ENCODE peak calls at places on chromosomes 12 and 14, in five cellular contexts. Y is GOT3; Q is colonic mucosa; J is activated CD4-positive, alpha-beta T cell treated with anti-CD3 and anti-CD28 coated beads for 24 hours; E is amygdala. V is an unnamed sample.

GRCh38 chr14:51544901-51545300 is 106.8 kb upstream of the FRMD6 start:
- DNase-seq in E (no peak), J (no peak), Q (no peak), Y (no peak), V (no peak)

GRCh38 chr14:73491977-73492552 is 1.3 kb downstream of the RIOX1 start:
- DNase-seq in Y (no peak), Q (no peak), J (no peak), E (no peak), V (no peak)

GRCh38 chr12:103928736-103929050 is 1.5 kb upstream of the HSP90B1 start:
- DNase-seq in J (peak; percentile 28), E (no peak), Y (no peak), Q (peak; percentile 68), V (peak; percentile 24)

GRCh38 chr14:80664576-80664975 is 277.0 kb downstream of the CEP128 start:
- DNase-seq in E (no peak), Y (no peak), Q (no peak), J (no peak), V (no peak)

GRCh38 chr14:71193663-71194062 is 286.4 kb downstream of the PCNX1 start:
- DNase-seq in J (no peak), Y (no peak), E (no peak), Q (no peak), V (no peak)

GRCh38 chr14:70642313-70643235 is 858 bp downstream of the TTC9 start:
- DNase-seq in Y (no peak), J (peak; percentile 20), Q (no peak), E (no peak), V (no peak)

GRCh38 chr14:93676416-93676958 is 111.8 kb downstream of the PRIMA1 start:
- DNase-seq in Q (no peak), E (no peak), J (no peak), Y (no peak), V (no peak)

GRCh38 chr14:95236221-95236620 is 78.9 kb upstream of the DICER1 start:
- DNase-seq in Q (no peak), Y (no peak), J (no peak), E (no peak), V (no peak)

GRCh38 chr12:110600254-110600653 is 13.7 kb upstream of the TCTN1 start:
- DNase-seq in E (no peak), J (no peak), Y (no peak), Q (no peak), V (peak; percentile 82)

GRCh38 chr14:100067971-100068959 is 3.0 kb downstream of the EVL start:
- DNase-seq in J (peak; percentile 84), Q (peak; percentile 34), Y (no peak), E (peak; percentile 27), V (peak; percentile 65)

GRCh38 chr12:40098406-40099145 is 7.3 kb downstream of the SLC2A13 start:
- DNase-seq in Y (no peak), E (no peak), J (no peak), Q (no peak), V (no peak)

GRCh38 chr12:93879476-93880376 is 202.6 kb downstream of the CRADD start:
- DNase-seq in Y (no peak), J (no peak), E (no peak), Q (peak; percentile 15), V (no peak)

GRCh38 chr12:21169878-21170472 is 39.0 kb downstream of the SLCO1B1 start:
- DNase-seq in J (peak; percentile 17), E (no peak), Q (peak; percentile 50), Y (peak; percentile 19), V (peak; percentile 22)

GRCh38 chr14:71703477-71703876 is 228.8 kb upstream of the RGS6 start:
- DNase-seq in Y (no peak), E (peak; percentile 38), Q (no peak), J (no peak), V (no peak)

GRCh38 chr12:111436266-111436665 is 30.5 kb downstream of the SH2B3 start:
- DNase-seq in J (no peak), Y (no peak), E (no peak), Q (no peak), V (no peak)

GRCh38 chr14:71070169-71070568 is 162.9 kb downstream of the PCNX1 start:
- DNase-seq in Y (no peak), J (no peak), Q (no peak), E (no peak), V (no peak)

GRCh38 chr12:52692253-52692652 is 11.1 kb downstream of the KRT77 start:
- DNase-seq in E (no peak), J (no peak), Q (no peak), Y (no peak), V (no peak)

GRCh38 chr12:104673294-104674062 is 216.7 kb downstream of the CHST11 start:
- DNase-seq in Q (no peak), Y (no peak), E (no peak), J (no peak), V (no peak)

GRCh38 chr12:107528731-107529365 is 156.8 kb upstream of the PWP1 start:
- DNase-seq in Y (no peak), J (no peak), E (no peak), Q (no peak), V (no peak)

GRCh38 chr12:89571481-89572190 is 45.8 kb upstream of the POC1B start:
- DNase-seq in J (no peak), Q (no peak), E (no peak), Y (no peak), V (no peak)

GRCh38 chr12:41621288-41621687 is 433.2 kb downstream of the PDZRN4 start:
- DNase-seq in Y (no peak), Q (no peak), J (no peak), E (no peak), V (no peak)

GRCh38 chr12:56231184-56231582 is 1.3 kb downstream of the SLC39A5 start:
- DNase-seq in J (no peak), Y (no peak), Q (no peak), E (no peak), V (no peak)

GRCh38 chr14:68460541-68460940 is 332.3 kb downstream of the ZFP36L1 start:
- DNase-seq in E (no peak), Y (no peak), J (no peak), Q (no peak), V (no peak)

GRCh38 chr12:78928200-78929074 is 63.9 kb downstream of the SYT1 start:
- DNase-seq in J (no peak), Q (no peak), E (no peak), Y (no peak), V (no peak)

GRCh38 chr12:111775205-111776193 is 8.8 kb downstream of the ALDH2 start:
- DNase-seq in E (peak; percentile 74), J (no peak), Y (no peak), Q (peak; percentile 93), V (peak; percentile 84)

GRCh38 chr12:105083551-105084105 is 630 bp downstream of the ALDH1L2 start:
- DNase-seq in Q (peak; percentile 30), Y (no peak), E (peak; percentile 56), J (no peak), V (no peak)

GRCh38 chr14:88005978-88006851 is 1.3 kb downstream of the GPR65 start:
- DNase-seq in Q (no peak), Y (no peak), J (peak; percentile 38), E (no peak), V (peak; percentile 25)

GRCh38 chr14:51394391-51394790 is 154.3 kb downstream of the TMX1 start:
- DNase-seq in Q (no peak), E (no peak), J (no peak), Y (no peak), V (no peak)

GRCh38 chr12:59182191-59182590 is 261.9 kb upstream of the LRIG3 start:
- DNase-seq in Y (no peak), E (no peak), J (no peak), Q (no peak), V (no peak)

GRCh38 chr14:25121342-25122129 is 71.6 kb upstream of the STXBP6 start:
- DNase-seq in J (no peak), Q (no peak), Y (no peak), E (no peak), V (no peak)

GRCh38 chr14:56720703-56721426 is 89.4 kb downstream of the OTX2 start:
- DNase-seq in J (no peak), E (no peak), Q (no peak), Y (no peak), V (no peak)

V was measured in AML-193.